ENCODE peak calls at places on chromosomes 6 and 20, in four cellular contexts. Z is IMR-90; D is neuronal stem cell; N is effector memory CD4-positive, alpha-beta T cell. O is an unnamed sample. For H3K27me3, the result is how much of the 10 kb centered on the place peaks cover.

GRCh38 chr6:90695316-90695715 is 108.4 kb upstream of the MAP3K7 start:
- DNase-seq in D (no peak), Z (no peak), N (no peak), O (no peak)

GRCh38 chr6:30135757-30136156 is at the start of gene TRIM40:
- DNase-seq in Z (no peak), N (no peak), D (no peak), O (no peak)

GRCh38 chr6:85660181-85660611 is 17.5 kb upstream of the SYNCRIP start:
- DNase-seq in N (no peak), Z (peak), D (no peak), O (no peak)

GRCh38 chr6:148952147-148953041 is 205.6 kb downstream of the UST start:
- DNase-seq in Z (peak), N (no peak), D (no peak), O (no peak)

GRCh38 chr20:59428441-59429205 is 128.2 kb downstream of the EDN3 start:
- DNase-seq in D (no peak), N (no peak), Z (no peak), O (no peak)

GRCh38 chr20:478949-479429 is 16.7 kb upstream of the TBC1D20 start:
- DNase-seq in D (peak), N (no peak), Z (peak), O (peak)

GRCh38 chr6:146526192-146526591 is 17.4 kb upstream of the RAB32 start:
- DNase-seq in D (no peak), N (no peak), Z (no peak), O (no peak)

GRCh38 chr6:56102216-56102615 is 145.2 kb downstream of the COL21A1 start:
- DNase-seq in N (no peak), D (no peak), Z (no peak), O (no peak)

GRCh38 chr6:10771371-10771894 is 23.8 kb downstream of the TMEM14B start:
- DNase-seq in Z (no peak), N (no peak), D (no peak), O (no peak)

GRCh38 chr6:32167761-32168262 is 3.4 kb downstream of the EGFL8 start:
- DNase-seq in Z (no peak), N (no peak), D (no peak), O (no peak)

GRCh38 chr6:41451515-41452163 is 94.5 kb upstream of the FOXP4 start:
- DNase-seq in Z (peak), D (no peak), N (no peak), O (no peak)

GRCh38 chr6:159169193-159169555 is at the start of gene FNDC1:
- DNase-seq in Z (no peak), D (peak), N (peak), O (peak)

GRCh38 chr20:46713957-46714834 is 4.7 kb downstream of the SLC2A10 start:
- DNase-seq in N (no peak), D (no peak), Z (no peak), O (no peak)

GRCh38 chr6:55875420-55875819 is at the start of gene BMP5:
- DNase-seq in N (no peak), D (peak), Z (no peak), O (no peak)

GRCh38 chr20:41393705-41394066 is 27.1 kb upstream of the EMILIN3 start:
- DNase-seq in D (no peak), Z (no peak), N (no peak), O (no peak)

GRCh38 chr20:58875541-58876134 is 23.1 kb downstream of the GNAS start:
- DNase-seq in Z (peak), N (no peak), D (no peak), O (no peak)

GRCh38 chr6:107118976-107119375 is 3.7 kb upstream of the BEND3 start:
- DNase-seq in Z (no peak), N (no peak), D (no peak), O (no peak)

GRCh38 chr20:40805592-40805991 is 116.6 kb upstream of the MAFB start:
- DNase-seq in Z (no peak), D (no peak), N (no peak), O (no peak)

GRCh38 chr6:22664968-22665367 is 95.6 kb downstream of the HDGFL1 start:
- DNase-seq in N (no peak), Z (no peak), D (no peak), O (no peak)

GRCh38 chr6:54244430-54244829 is 63.8 kb upstream of the TINAG start:
- DNase-seq in Z (peak), D (no peak), N (no peak), O (no peak)

GRCh38 chr6:38459291-38459690 is 180.4 kb downstream of the BTBD9 start:
- DNase-seq in N (no peak), D (no peak), Z (peak), O (no peak)

GRCh38 chr6:146915671-146916127 is 288.5 kb upstream of the STXBP5 start:
- DNase-seq in Z (peak), N (no peak), D (no peak), O (no peak)

GRCh38 chr6:65182681-65183080 is 524.3 kb downstream of the EYS start:
- DNase-seq in Z (peak), D (no peak), N (no peak), O (no peak)

GRCh38 chr6:157273756-157274088 is 49.6 kb downstream of the TMEM242 start:
- DNase-seq in D (no peak), N (peak), Z (peak), O (peak)

GRCh38 chr6:35262596-35262995 is 3.1 kb downstream of the ZNF76 start:
- DNase-seq in D (no peak), Z (peak), N (no peak), O (no peak)

GRCh38 chr20:57596998-57597939 is 23.0 kb downstream of the ZBP1 start:
- DNase-seq in Z (peak), N (peak), D (peak), O (peak)

GRCh38 chr6:73234732-73235131 is 9.4 kb upstream of the KHDC1L start:
- DNase-seq in D (no peak), Z (peak), N (no peak), O (no peak)

GRCh38 chr6:41505084-41506049 is 40.8 kb upstream of the FOXP4 start:
- DNase-seq in N (no peak), D (no peak), Z (peak), O (no peak)

GRCh38 chr6:135346747-135347146 is 150.8 kb downstream of the AHI1 start:
- DNase-seq in D (no peak), N (no peak), Z (peak), O (no peak)

GRCh38 chr20:1322511-1323245 is 6.3 kb downstream of the SDCBP2 start:
- DNase-seq in Z (peak), D (no peak), N (no peak), O (no peak)

GRCh38 chr6:156559151-156559690 is 218.0 kb upstream of the ARID1B start:
- DNase-seq in N (no peak), Z (no peak), D (no peak), O (no peak)

GRCh38 chr6:50198245-50198644 is 148.5 kb upstream of the DEFB112 start:
- DNase-seq in Z (no peak), N (no peak), D (peak), O (no peak)

GRCh38 chr6:52590634-52590985 is 13.8 kb upstream of the TRAM2 start:
- DNase-seq in N (no peak), D (no peak), Z (peak), O (no peak)

GRCh38 chr6:3287308-3287707 is 28.6 kb downstream of the PSMG4 start:
- DNase-seq in D (no peak), N (no peak), Z (no peak), O (no peak)

GRCh38 chr20:57013741-57014140 is 252.7 kb downstream of the BMP7 start:
- DNase-seq in N (no peak), D (peak), Z (no peak), O (no peak)

DNA sequence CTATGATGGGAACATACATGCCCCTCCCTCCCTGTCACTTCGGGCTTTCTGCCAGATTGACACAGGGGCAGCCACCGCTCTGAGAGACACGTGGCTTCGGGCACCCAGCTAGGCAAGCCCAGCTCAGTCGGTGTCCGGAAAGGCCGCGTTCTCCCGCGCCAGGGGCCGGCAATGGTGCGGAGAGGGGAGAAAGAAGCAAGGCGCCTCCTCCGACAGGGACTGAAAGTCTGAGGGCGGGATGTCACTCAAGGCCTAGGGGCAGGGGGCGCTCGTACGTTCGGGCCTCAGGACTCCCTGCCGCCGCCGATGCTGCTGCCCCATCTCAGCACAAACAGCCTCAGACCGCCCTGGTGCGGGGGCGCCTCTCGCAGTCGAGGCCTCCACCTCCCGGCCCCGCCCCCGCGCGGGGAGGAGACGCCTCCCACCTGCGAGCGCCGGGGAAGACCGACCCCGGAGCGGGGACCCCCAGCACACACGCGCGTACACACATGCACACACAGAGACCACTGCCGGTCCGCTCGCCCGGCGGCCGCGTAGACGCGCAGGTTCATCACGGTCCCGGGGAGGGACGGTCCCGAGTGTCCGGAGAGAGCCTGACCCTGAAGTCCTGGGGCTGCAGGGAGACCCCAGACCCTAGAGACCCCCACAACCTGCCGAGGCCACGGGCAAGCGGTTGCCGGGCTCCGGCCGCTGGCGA is 1.9 kb downstream of the GRM4 start:
- DNase-seq in D (peak), N (no peak), Z (no peak), O (no peak)
- H3K27ac ChIP-seq in D (no peak), N (no peak), Z (no peak), O (no peak)

DNA sequence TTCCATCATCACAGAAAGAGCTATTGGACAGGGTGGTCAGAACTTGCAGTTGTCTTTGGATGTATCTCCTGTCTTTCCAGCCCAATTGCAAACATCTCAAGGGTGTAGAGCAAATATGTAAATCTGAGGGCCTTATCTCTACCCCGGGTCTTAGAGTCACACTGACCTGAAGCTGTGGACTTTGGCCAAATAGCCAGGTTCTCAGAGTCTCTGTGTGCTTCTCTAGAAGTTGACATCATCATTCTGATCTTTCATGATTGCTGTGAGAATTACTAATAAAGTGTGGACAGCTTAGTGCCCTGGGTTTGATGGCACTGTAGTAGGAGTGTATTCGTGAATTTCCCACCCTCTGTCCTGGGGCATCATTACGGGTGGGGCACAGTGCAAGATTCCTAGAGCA is 71.1 kb downstream of the SLC24A3 start:
- DNase-seq in D (no peak), N (no peak), Z (no peak), O (no peak)
- H3K27me3 ChIP-seq in D (under half), N (under half), Z (under half), O (under half)

GRCh38 chr20:52914870-52915269 is 57.3 kb upstream of the TSHZ2 start:
- DNase-seq in Z (no peak), N (no peak), D (no peak), O (no peak)
- H3K27ac ChIP-seq in Z (no peak), N (no peak), D (no peak), O (no peak)

GRCh38 chr6:6351626-6352025 is 31.2 kb upstream of the F13A1 start:
- DNase-seq in N (no peak), Z (no peak), D (no peak), O (no peak)

GRCh38 chr6:6348251-6348650 is 27.8 kb upstream of the F13A1 start:
- DNase-seq in N (no peak), Z (no peak), D (no peak), O (no peak)

DNA sequence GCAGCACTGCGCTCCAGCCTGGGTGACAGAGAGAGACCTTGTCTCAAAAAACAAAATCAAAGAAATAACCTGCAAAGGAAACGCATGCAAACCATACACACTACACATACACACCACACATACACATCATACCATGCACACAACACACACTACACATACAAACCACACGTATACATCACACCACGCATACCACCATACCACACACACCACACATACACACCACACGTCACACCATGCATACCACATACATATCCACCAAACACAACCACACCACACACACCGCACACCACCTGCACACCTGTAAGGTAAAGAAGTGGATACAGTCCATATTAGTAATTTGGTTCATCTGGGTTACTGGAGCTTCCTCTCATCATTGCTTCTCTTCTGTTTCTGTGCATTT is 32.3 kb upstream of the F13A1 start:
- DNase-seq in D (no peak), Z (no peak), N (no peak), O (no peak)
- H3K27me3 ChIP-seq in D (under half), Z (under half), N (under half), O (under half)

DNA sequence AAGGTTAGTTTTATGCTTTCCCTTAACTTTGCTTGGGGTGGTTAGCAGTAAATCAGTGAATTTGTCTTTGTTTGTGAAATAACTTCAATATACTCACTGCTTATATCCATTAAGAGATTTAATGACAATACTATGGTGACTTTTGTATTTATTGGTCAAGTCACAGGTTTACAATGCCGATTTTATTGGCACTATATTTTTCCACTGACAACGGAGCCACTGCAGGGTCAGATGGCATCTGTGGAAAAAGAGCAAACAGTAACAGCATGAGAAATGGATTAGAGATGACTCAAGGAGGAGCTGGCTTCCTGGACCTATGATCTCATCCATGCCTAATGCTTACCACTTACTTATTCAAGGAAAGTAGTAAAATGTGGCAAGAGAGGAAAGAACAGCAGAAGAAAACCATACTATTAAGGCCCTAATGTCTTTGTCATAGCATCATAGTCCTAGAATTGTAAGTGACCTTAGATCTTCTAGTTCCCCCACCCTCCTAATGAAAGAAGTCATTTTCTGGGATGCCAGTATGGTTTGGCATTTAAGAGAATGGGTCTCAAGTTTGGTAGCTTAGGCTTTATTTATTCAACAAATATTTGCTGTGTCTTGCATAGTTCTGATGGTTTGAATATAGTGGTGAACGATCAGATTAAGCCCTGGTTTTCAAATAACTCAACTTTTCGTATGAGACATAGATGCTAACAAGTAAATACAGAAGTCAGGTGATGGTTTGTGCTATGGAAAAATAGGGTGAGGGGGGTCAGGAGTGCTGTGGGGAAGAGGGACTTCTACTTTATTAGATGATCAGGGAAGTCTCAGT is 18.5 kb downstream of the RNF144B start:
- DNase-seq in D (no peak), Z (peak), N (no peak), O (no peak)
- H3K27ac ChIP-seq in D (no peak), Z (peak), N (no peak), O (no peak)

GRCh38 chr6:163897669-163898068 is 483.2 kb downstream of the QKI start:
- DNase-seq in Z (no peak), N (no peak), D (no peak), O (no peak)

GRCh38 chr6:163903528-163903927 is 489.0 kb downstream of the QKI start:
- DNase-seq in Z (no peak), N (no peak), D (no peak), O (no peak)

GRCh38 chr6:163902993-163903392 is 488.5 kb downstream of the QKI start:
- DNase-seq in Z (no peak), D (no peak), N (no peak), O (no peak)

GRCh38 chr6:163901681-163902080 is 487.2 kb downstream of the QKI start:
- DNase-seq in D (no peak), N (no peak), Z (no peak), O (no peak)

GRCh38 chr6:163900570-163900969 is 486.1 kb downstream of the QKI start:
- DNase-seq in N (no peak), D (no peak), Z (peak), O (no peak)
- H3K27me3 ChIP-seq in N (under half), D (under half), Z (under half), O (under half)

O was measured in CD4-positive, CD25-positive, alpha-beta regulatory T cell.